ENCODE peak calls at places on chromosome 13, in nine cellular contexts. K is amniotic epithelial cell; E is activated CD4-positive, CD25-positive, alpha-beta regulatory T cell treated with anti-CD3 and anti-CD28 coated beads, Interleukin-2, amount 50 U/mL, for 16 hours; J is stomach; C is activated CD8-positive, alpha-beta T cell treated with anti-CD3 and anti-CD28 coated beads, Interleukin-2, amount 10 ng/mL, durations not matched to agents 7 days and 5 days; Z is ACHN; V is NCI-H446; G is amniotic stem cell; P is non-pigmented ciliary epithelial cell. A is an unnamed sample.

GRCh38 chr13:83220241-83220640 is 662.0 kb downstream of the SLITRK1 start:
- DNase-seq in Z (no peak), C (no peak), P (no peak), E (no peak), K (peak), J (no peak), G (no peak), V (no peak), A (no peak)

GRCh38 chr13:113853518-113854237 is 10.2 kb downstream of the GAS6 start:
- DNase-seq in Z (no peak), J (no peak), P (no peak), V (no peak), G (no peak), C (no peak), E (no peak), K (peak), A (no peak)

GRCh38 chr13:44972956-44973581 is 16.2 kb downstream of the NUFIP1 start:
- DNase-seq in E (no peak), C (no peak), V (peak), G (peak), K (peak), Z (peak), J (no peak), P (no peak), A (no peak)

GRCh38 chr13:88107486-88108044 is 436.4 kb downstream of the SLITRK5 start:
- DNase-seq in K (no peak), P (no peak), G (no peak), J (no peak), Z (no peak), V (no peak), E (no peak), C (no peak), A (no peak)

GRCh38 chr13:79621449-79621848 is 140.5 kb downstream of the NDFIP2 start:
- DNase-seq in C (no peak), K (no peak), V (no peak), J (no peak), Z (no peak), E (no peak), P (no peak), G (no peak), A (no peak)

GRCh38 chr13:25179011-25179410 is 6.9 kb upstream of the AMER2 start:
- DNase-seq in E (no peak), J (no peak), K (no peak), P (no peak), C (no peak), G (no peak), V (no peak), Z (no peak), A (no peak)

GRCh38 chr13:28754698-28755545 is 36.2 kb upstream of the SLC46A3 start:
- DNase-seq in J (no peak), K (peak), G (no peak), P (no peak), Z (no peak), V (no peak), C (peak), E (no peak), A (no peak)

GRCh38 chr13:69660155-69660554 is 447.5 kb upstream of the ATXN8OS start:
- DNase-seq in P (no peak), V (no peak), Z (no peak), J (no peak), C (no peak), E (no peak), G (no peak), K (no peak), A (no peak)

GRCh38 chr13:32647926-32648325 is 61.7 kb downstream of the PDS5B start:
- DNase-seq in J (no peak), G (no peak), C (no peak), Z (no peak), K (no peak), E (no peak), P (no peak), V (no peak), A (no peak)

GRCh38 chr13:111314852-111315251 is 5.6 kb upstream of the TEX29 start:
- DNase-seq in G (no peak), Z (no peak), K (no peak), E (no peak), P (no peak), V (no peak), J (no peak), C (no peak), A (no peak)

GRCh38 chr13:74026753-74027152 is 107.5 kb downstream of the KLF12 start:
- DNase-seq in J (peak), Z (peak), P (peak), V (no peak), E (peak), G (no peak), C (peak), K (peak), A (peak)

GRCh38 chr13:65414187-65414586 is 1815.9 kb downstream of the PCDH9 start:
- DNase-seq in C (no peak), K (no peak), P (no peak), E (no peak), J (no peak), Z (no peak), V (no peak), G (no peak), A (no peak)

GRCh38 chr13:110380359-110381028 is 73.4 kb downstream of the COL4A2 start:
- DNase-seq in Z (no peak), V (no peak), E (no peak), J (no peak), K (peak), P (peak), G (peak), C (no peak), A (no peak)

GRCh38 chr13:83333614-83334388 is 548.5 kb downstream of the SLITRK1 start:
- DNase-seq in E (no peak), C (no peak), V (no peak), K (no peak), P (no peak), G (no peak), J (no peak), Z (no peak), A (no peak)

GRCh38 chr13:46961719-46962118 is 64.9 kb upstream of the HTR2A start:
- DNase-seq in K (peak), G (peak), V (no peak), P (peak), E (no peak), C (no peak), Z (peak), J (no peak), A (no peak)

A was measured in activated T-helper 1 cell treated with anti-CD3 and anti-CD28 coated beads, Interleukin-2, amount 50 U/mL, for 16 hours.